ENCODE peak calls at places on chromosome 9, in four cellular contexts. One of them, this sample, is unnamed.

GRCh38 chr9:106528158-106528557 is 334.8 kb upstream of the ZNF462 start:
- DNase-seq in dorsolateral prefrontal cortex: no peak
- DNase-seq in endothelial cell: no peak
- DNase-seq in psoas muscle: no peak
- DNase-seq in this sample: no peak

GRCh38 chr9:134951994-134952393 is 34.3 kb upstream of the FCN1 start:
- DNase-seq in endothelial cell: no peak
- DNase-seq in dorsolateral prefrontal cortex: no peak
- DNase-seq in psoas muscle: no peak
- DNase-seq in this sample: no peak

GRCh38 chr9:119368681-119369581 is at the start of gene BRINP1:
- DNase-seq in dorsolateral prefrontal cortex: peak
- DNase-seq in endothelial cell: peak
- DNase-seq in psoas muscle: peak
- DNase-seq in this sample: peak

GRCh38 chr9:37859043-37859442 is 44.9 kb downstream of the SLC25A51 start:
- DNase-seq in psoas muscle: no peak
- DNase-seq in dorsolateral prefrontal cortex: no peak
- DNase-seq in endothelial cell: no peak
- DNase-seq in this sample: no peak

GRCh38 chr9:131129183-131129582 is 3.8 kb downstream of the NUP214 start:
- DNase-seq in dorsolateral prefrontal cortex: no peak
- DNase-seq in psoas muscle: no peak
- DNase-seq in endothelial cell: no peak
- DNase-seq in this sample: no peak

GRCh38 chr9:96232164-96232538 is 69.8 kb downstream of the HSD17B3 start:
- DNase-seq in endothelial cell: no peak
- DNase-seq in dorsolateral prefrontal cortex: no peak
- DNase-seq in psoas muscle: no peak
- DNase-seq in this sample: no peak

GRCh38 chr9:97575673-97576048 is 57.5 kb downstream of the TSTD2 start:
- DNase-seq in psoas muscle: no peak
- DNase-seq in dorsolateral prefrontal cortex: no peak
- DNase-seq in endothelial cell: no peak
- DNase-seq in this sample: no peak

GRCh38 chr9:121884057-121884512 is 209.0 kb downstream of the TTLL11 start:
- DNase-seq in endothelial cell: peak
- DNase-seq in psoas muscle: no peak
- DNase-seq in dorsolateral prefrontal cortex: peak
- DNase-seq in this sample: peak

GRCh38 chr9:122562134-122562760 is 9.3 kb downstream of the OR1N2 start:
- DNase-seq in dorsolateral prefrontal cortex: no peak
- DNase-seq in endothelial cell: no peak
- DNase-seq in psoas muscle: no peak
- DNase-seq in this sample: no peak

GRCh38 chr9:93801581-93802284 is 153.4 kb downstream of the BARX1 start:
- DNase-seq in endothelial cell: no peak
- DNase-seq in dorsolateral prefrontal cortex: no peak
- DNase-seq in psoas muscle: no peak
- DNase-seq in this sample: no peak

GRCh38 chr9:121217609-121218292 is 16.1 kb upstream of the RAB14 start:
- DNase-seq in dorsolateral prefrontal cortex: no peak
- DNase-seq in psoas muscle: no peak
- DNase-seq in endothelial cell: no peak
- DNase-seq in this sample: no peak

GRCh38 chr9:7165350-7165937 is 407.7 kb downstream of the KDM4C start:
- DNase-seq in dorsolateral prefrontal cortex: no peak
- DNase-seq in endothelial cell: no peak
- DNase-seq in psoas muscle: no peak
- DNase-seq in this sample: no peak

GRCh38 chr9:113056191-113057106 is at the start of gene ZFP37:
- DNase-seq in endothelial cell: peak
- DNase-seq in dorsolateral prefrontal cortex: peak
- DNase-seq in psoas muscle: peak
- DNase-seq in this sample: peak

GRCh38 chr9:127973169-127974001 is 7.4 kb downstream of the EEIG1 start:
- DNase-seq in psoas muscle: peak
- DNase-seq in endothelial cell: no peak
- DNase-seq in dorsolateral prefrontal cortex: peak
- DNase-seq in this sample: no peak

GRCh38 chr9:124222918-124223720 is 34.6 kb upstream of the NEK6 start:
- DNase-seq in dorsolateral prefrontal cortex: peak
- DNase-seq in psoas muscle: peak
- DNase-seq in endothelial cell: no peak
- DNase-seq in this sample: no peak

GRCh38 chr9:131630206-131630831 is 85.0 kb downstream of the PRRT1B start:
- DNase-seq in endothelial cell: no peak
- DNase-seq in dorsolateral prefrontal cortex: no peak
- DNase-seq in psoas muscle: no peak
- DNase-seq in this sample: no peak

GRCh38 chr9:127698985-127699670 is 7.7 kb upstream of the CFAP157 start:
- DNase-seq in endothelial cell: peak
- DNase-seq in dorsolateral prefrontal cortex: peak
- DNase-seq in psoas muscle: peak
- DNase-seq in this sample: peak

GRCh38 chr9:92561374-92562329 is 25.9 kb upstream of the ECM2 start:
- DNase-seq in psoas muscle: no peak
- DNase-seq in endothelial cell: no peak
- DNase-seq in dorsolateral prefrontal cortex: no peak
- DNase-seq in this sample: no peak

GRCh38 chr9:38713426-38713825 is 6.5 kb downstream of the FAM240B start:
- DNase-seq in dorsolateral prefrontal cortex: no peak
- DNase-seq in endothelial cell: no peak
- DNase-seq in psoas muscle: no peak
- DNase-seq in this sample: no peak

GRCh38 chr9:470795-471194 is 256.1 kb downstream of the DOCK8 start:
- DNase-seq in endothelial cell: no peak
- DNase-seq in dorsolateral prefrontal cortex: no peak
- DNase-seq in psoas muscle: no peak
- DNase-seq in this sample: no peak

GRCh38 chr9:129656795-129657390 is 8.6 kb upstream of the PRRX2 start:
- DNase-seq in endothelial cell: no peak
- DNase-seq in dorsolateral prefrontal cortex: no peak
- DNase-seq in psoas muscle: no peak
- DNase-seq in this sample: no peak

GRCh38 chr9:116042321-116042720 is 111.3 kb upstream of the PAPPA start:
- DNase-seq in psoas muscle: no peak
- DNase-seq in dorsolateral prefrontal cortex: no peak
- DNase-seq in endothelial cell: no peak
- DNase-seq in this sample: no peak

GRCh38 chr9:116039312-116039711 is 114.3 kb upstream of the PAPPA start:
- DNase-seq in dorsolateral prefrontal cortex: no peak
- DNase-seq in psoas muscle: no peak
- DNase-seq in endothelial cell: no peak
- DNase-seq in this sample: no peak

GRCh38 chr9:116045083-116045482 is 108.5 kb upstream of the PAPPA start:
- DNase-seq in psoas muscle: no peak
- DNase-seq in dorsolateral prefrontal cortex: no peak
- DNase-seq in endothelial cell: no peak
- DNase-seq in this sample: no peak

DNA sequence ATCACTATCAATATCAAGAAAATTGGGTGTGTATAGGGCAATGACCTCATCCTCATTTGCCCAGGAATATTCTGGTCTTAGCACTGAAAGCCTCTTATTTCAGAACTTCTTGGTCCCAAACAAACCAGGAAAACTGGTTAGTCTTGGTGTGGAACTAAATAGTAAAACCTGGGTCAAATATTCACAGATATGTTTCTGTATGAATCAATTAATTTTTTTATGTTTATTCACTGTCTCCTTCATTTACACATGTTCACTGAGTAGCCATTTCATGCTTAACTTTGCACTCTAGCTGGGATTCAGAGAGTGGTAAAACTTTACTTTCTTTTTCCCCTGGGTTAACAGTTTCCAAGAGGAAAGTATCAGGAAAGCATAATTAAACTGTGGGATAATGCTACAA is 113.7 kb upstream of the PAPPA start:
- DNase-seq in dorsolateral prefrontal cortex: no peak
- DNase-seq in endothelial cell: no peak
- DNase-seq in psoas muscle: no peak
- DNase-seq in this sample: no peak
- TF ChIP-seq CTCF in dorsolateral prefrontal cortex: no peak
- TF ChIP-seq CTCF in endothelial cell: no peak
- TF ChIP-seq CTCF in psoas muscle: no peak
- TF ChIP-seq CTCF in this sample: no peak

GRCh38 chr9:111298831-111299603 is 31.0 kb downstream of the OR2K2 start:
- DNase-seq in dorsolateral prefrontal cortex: peak
- DNase-seq in psoas muscle: peak
- DNase-seq in endothelial cell: peak
- DNase-seq in this sample: peak
- TF ChIP-seq CTCF in dorsolateral prefrontal cortex: peak
- TF ChIP-seq CTCF in psoas muscle: peak
- TF ChIP-seq CTCF in endothelial cell: peak
- TF ChIP-seq CTCF in this sample: peak

DNA sequence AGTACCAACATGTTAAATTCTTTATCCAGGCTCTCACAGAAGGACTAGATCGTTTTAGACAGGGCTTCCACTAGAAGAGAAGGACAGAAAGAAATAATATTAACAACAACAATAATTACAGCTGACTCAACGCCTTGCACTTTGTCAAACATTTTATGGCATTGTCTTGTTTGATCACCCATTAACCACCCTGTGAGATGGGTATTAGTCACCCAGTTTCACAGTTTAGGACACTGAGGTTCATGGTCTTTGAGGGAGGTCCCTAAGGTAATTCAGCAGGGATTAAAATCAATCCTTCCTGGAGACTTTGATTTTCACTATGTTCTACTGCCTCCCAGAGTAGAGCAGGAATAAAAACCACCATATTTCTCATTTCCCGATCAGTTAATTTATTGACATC is 51.4 kb upstream of the BNC2 start:
- DNase-seq in endothelial cell: no peak
- DNase-seq in psoas muscle: no peak
- DNase-seq in dorsolateral prefrontal cortex: no peak
- DNase-seq in this sample: no peak
- TF ChIP-seq CTCF in endothelial cell: no peak
- TF ChIP-seq CTCF in psoas muscle: no peak
- TF ChIP-seq CTCF in dorsolateral prefrontal cortex: no peak
- TF ChIP-seq CTCF in this sample: no peak

GRCh38 chr9:88049677-88050307 is 75.5 kb upstream of the CDK20 start:
- DNase-seq in psoas muscle: no peak
- DNase-seq in dorsolateral prefrontal cortex: no peak
- DNase-seq in endothelial cell: no peak
- DNase-seq in this sample: no peak
- TF ChIP-seq CTCF in psoas muscle: no peak
- TF ChIP-seq CTCF in dorsolateral prefrontal cortex: no peak
- TF ChIP-seq CTCF in endothelial cell: no peak
- TF ChIP-seq CTCF in this sample: no peak

GRCh38 chr9:137280478-137281344 is 3.2 kb downstream of the TOR4A start:
- DNase-seq in dorsolateral prefrontal cortex: no peak
- DNase-seq in endothelial cell: peak
- DNase-seq in psoas muscle: peak
- DNase-seq in this sample: peak
- TF ChIP-seq CTCF in dorsolateral prefrontal cortex: peak
- TF ChIP-seq CTCF in endothelial cell: peak
- TF ChIP-seq CTCF in psoas muscle: peak
- TF ChIP-seq CTCF in this sample: peak

GRCh38 chr9:103082494-103082893 is 87.4 kb downstream of the CYLC2 start:
- DNase-seq in psoas muscle: no peak
- DNase-seq in dorsolateral prefrontal cortex: no peak
- DNase-seq in endothelial cell: no peak
- DNase-seq in this sample: no peak
- TF ChIP-seq CTCF in psoas muscle: no peak
- TF ChIP-seq CTCF in dorsolateral prefrontal cortex: no peak
- TF ChIP-seq CTCF in endothelial cell: no peak
- TF ChIP-seq CTCF in this sample: no peak

GRCh38 chr9:105244996-105245719 is 707 bp downstream of the SLC44A1 start:
- DNase-seq in endothelial cell: peak
- DNase-seq in dorsolateral prefrontal cortex: peak
- DNase-seq in psoas muscle: peak
- DNase-seq in this sample: peak
- TF ChIP-seq CTCF in endothelial cell: no peak
- TF ChIP-seq CTCF in dorsolateral prefrontal cortex: no peak
- TF ChIP-seq CTCF in psoas muscle: no peak
- TF ChIP-seq CTCF in this sample: no peak

This sample was measured in nephron progenitor cell.